ENCODE peak calls at places on chromosomes 11 and 22, in five cellular contexts. N is BJ, Y is lower leg skin, D is heart right ventricle, V is RWPE1. T is an unnamed sample.
A peak's percentile ranks its signal among the peaks of the same experiment; 100 is the strongest.

GRCh38 chr11:91802475-91802874 is 422.1 kb upstream of the FAT3 start:
- DNase-seq in N (no peak), Y (no peak), D (no peak), V (no peak), T (no peak)

GRCh38 chr11:17760102-17761029 is 25.8 kb downstream of the KCNC1 start:
- DNase-seq in N (no peak), Y (no peak), D (peak; percentile 40), V (peak; percentile 31), T (no peak)

GRCh38 chr22:41481131-41481830 is 12.4 kb downstream of the ACO2 start:
- DNase-seq in N (no peak), Y (no peak), D (peak; percentile 51), V (no peak), T (no peak)

GRCh38 chr11:115497303-115497702 is 6.9 kb downstream of the CADM1 start:
- DNase-seq in N (no peak), Y (no peak), D (no peak), V (no peak), T (no peak)

GRCh38 chr11:107669893-107670601 is 41.8 kb downstream of the SLN start:
- DNase-seq in N (no peak), Y (no peak), D (no peak), V (no peak), T (no peak)

GRCh38 chr11:17684550-17684949 is 34.8 kb upstream of the MYOD1 start:
- DNase-seq in N (no peak), Y (no peak), D (no peak), V (no peak), T (no peak)

GRCh38 chr11:1638344-1638743 is 8.8 kb downstream of the KRTAP5-5 start:
- DNase-seq in N (no peak), Y (no peak), D (no peak), V (no peak), T (no peak)

GRCh38 chr11:67366546-67366945 is 6.9 kb downstream of the CLCF1 start:
- DNase-seq in N (no peak), Y (no peak), D (no peak), V (no peak), T (no peak)

GRCh38 chr11:70328556-70328955 is 58.1 kb downstream of the PPFIA1 start:
- DNase-seq in N (no peak), Y (no peak), D (no peak), V (no peak), T (no peak)

GRCh38 chr11:57310091-57310490 is 14.7 kb downstream of the TNKS1BP1 start:
- DNase-seq in N (no peak), Y (no peak), D (no peak), V (no peak), T (no peak)

GRCh38 chr11:130103296-130103814 is 33.7 kb downstream of the APLP2 start:
- DNase-seq in N (peak; percentile 98), Y (no peak), D (no peak), V (peak; percentile 26), T (no peak)

GRCh38 chr22:49371325-49372110 is 456.2 kb downstream of the BRD1 start:
- DNase-seq in N (no peak), Y (peak; percentile 8), D (no peak), V (no peak), T (no peak)

GRCh38 chr11:111886844-111887243 is 7.5 kb downstream of the CFAP68 start:
- DNase-seq in N (no peak), Y (no peak), D (no peak), V (no peak), T (no peak)

GRCh38 chr22:20036119-20036518 is 15.2 kb downstream of the TANGO2 start:
- DNase-seq in N (no peak), Y (no peak), D (no peak), V (no peak), T (no peak)

GRCh38 chr22:36332623-36333331 is 55.0 kb downstream of the MYH9 start:
- DNase-seq in N (no peak), Y (no peak), D (no peak), V (peak; percentile 82), T (no peak)

GRCh38 chr11:12787847-12788246 is 113.6 kb downstream of the TEAD1 start:
- DNase-seq in N (no peak), Y (no peak), D (no peak), V (no peak), T (no peak)

GRCh38 chr11:103396237-103396636 is 287.0 kb downstream of the DYNC2H1 start:
- DNase-seq in N (no peak), Y (no peak), D (no peak), V (no peak), T (no peak)

GRCh38 chr22:16962501-16962900 is 45.5 kb downstream of the GAB4 start:
- DNase-seq in N (no peak), Y (no peak), D (no peak), V (no peak), T (no peak)

GRCh38 chr11:3123316-3123715 is 41.8 kb downstream of the OSBPL5 start:
- DNase-seq in N (no peak), Y (peak; percentile 83), D (peak; percentile 73), V (peak; percentile 30), T (no peak)

GRCh38 chr11:14519692-14520085 is 497 bp downstream of the PSMA1 start:
- DNase-seq in N (no peak), Y (no peak), D (no peak), V (peak; percentile 21), T (no peak)

GRCh38 chr11:37141707-37142106 is 543.7 kb upstream of the RAG2 start:
- DNase-seq in N (no peak), Y (no peak), D (no peak), V (no peak), T (no peak)

GRCh38 chr22:38148252-38148651 is 33.4 kb downstream of the PLA2G6 start:
- DNase-seq in N (peak; percentile 28), Y (no peak), D (no peak), V (peak; percentile 22), T (no peak)

GRCh38 chr11:28743101-28743550 is 634.9 kb downstream of the METTL15 start:
- DNase-seq in N (no peak), Y (no peak), D (no peak), V (no peak), T (no peak)

GRCh38 chr22:37165066-37165465 is 15.3 kb upstream of the IL2RB start:
- DNase-seq in N (no peak), Y (no peak), D (no peak), V (no peak), T (no peak)

GRCh38 chr11:17471501-17471900 is 5.1 kb downstream of the ABCC8 start:
- DNase-seq in N (no peak), Y (no peak), D (no peak), V (no peak), T (no peak)

GRCh38 chr11:32597914-32598313 is 14.3 kb downstream of the EIF3M start:
- DNase-seq in N (no peak), Y (no peak), D (no peak), V (no peak), T (no peak)

GRCh38 chr11:64339754-64340408 is at the start of gene CCDC88B:
- DNase-seq in N (no peak), Y (no peak), D (peak; percentile 47), V (no peak), T (no peak)

GRCh38 chr11:10601722-10602281 is 33.3 kb upstream of the LYVE1 start:
- DNase-seq in N (no peak), Y (peak; percentile 18), D (no peak), V (no peak), T (no peak)

GRCh38 chr11:99170606-99171005 is 149.9 kb downstream of the CNTN5 start:
- DNase-seq in N (no peak), Y (no peak), D (no peak), V (no peak), T (no peak)

GRCh38 chr22:30949934-30950660 is 18.5 kb downstream of the MORC2 start:
- DNase-seq in N (no peak), Y (no peak), D (no peak), V (no peak), T (no peak)
- TF ChIP-seq CTCF in N (no peak), Y (no peak), D (no peak), V (no peak), T (no peak)

DNA sequence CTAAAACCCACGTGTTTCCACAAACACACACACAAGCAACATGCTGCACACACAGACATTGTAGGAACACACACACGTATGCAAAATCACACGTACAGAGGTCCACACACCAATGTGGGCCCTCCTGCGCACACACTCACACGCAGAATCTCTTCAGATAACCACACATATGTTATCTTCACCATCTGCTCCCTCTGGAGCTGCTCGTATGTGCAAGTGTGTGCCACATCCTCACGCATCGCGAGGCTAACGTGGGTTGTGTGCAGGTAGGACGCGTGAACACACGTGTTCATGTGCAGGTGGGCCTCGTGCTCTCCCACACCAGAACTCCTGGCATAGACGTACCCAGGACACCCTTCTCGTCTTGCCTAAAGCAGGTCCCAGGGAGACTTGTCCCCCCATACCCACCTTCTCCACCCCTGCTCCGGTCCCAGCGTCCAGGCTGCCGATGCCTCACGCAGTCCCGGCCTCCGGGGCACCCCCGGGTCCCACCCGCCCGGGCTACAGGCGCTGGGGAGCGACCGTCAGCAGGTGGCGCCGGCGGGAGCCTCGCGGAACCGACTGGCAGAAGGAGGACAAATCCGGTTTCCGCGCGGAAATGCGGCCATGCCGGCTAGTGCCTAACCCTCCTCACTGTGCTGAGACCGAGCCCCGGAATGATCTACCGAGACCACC is 10.3 kb upstream of the IGSF9B start:
- DNase-seq in N (no peak), Y (no peak), D (peak; percentile 56), V (no peak), T (peak; percentile 89)
- TF ChIP-seq CTCF in N (peak; percentile 35), Y (no peak), D (peak; percentile 68), V (no peak), T (peak; percentile 50)

DNA sequence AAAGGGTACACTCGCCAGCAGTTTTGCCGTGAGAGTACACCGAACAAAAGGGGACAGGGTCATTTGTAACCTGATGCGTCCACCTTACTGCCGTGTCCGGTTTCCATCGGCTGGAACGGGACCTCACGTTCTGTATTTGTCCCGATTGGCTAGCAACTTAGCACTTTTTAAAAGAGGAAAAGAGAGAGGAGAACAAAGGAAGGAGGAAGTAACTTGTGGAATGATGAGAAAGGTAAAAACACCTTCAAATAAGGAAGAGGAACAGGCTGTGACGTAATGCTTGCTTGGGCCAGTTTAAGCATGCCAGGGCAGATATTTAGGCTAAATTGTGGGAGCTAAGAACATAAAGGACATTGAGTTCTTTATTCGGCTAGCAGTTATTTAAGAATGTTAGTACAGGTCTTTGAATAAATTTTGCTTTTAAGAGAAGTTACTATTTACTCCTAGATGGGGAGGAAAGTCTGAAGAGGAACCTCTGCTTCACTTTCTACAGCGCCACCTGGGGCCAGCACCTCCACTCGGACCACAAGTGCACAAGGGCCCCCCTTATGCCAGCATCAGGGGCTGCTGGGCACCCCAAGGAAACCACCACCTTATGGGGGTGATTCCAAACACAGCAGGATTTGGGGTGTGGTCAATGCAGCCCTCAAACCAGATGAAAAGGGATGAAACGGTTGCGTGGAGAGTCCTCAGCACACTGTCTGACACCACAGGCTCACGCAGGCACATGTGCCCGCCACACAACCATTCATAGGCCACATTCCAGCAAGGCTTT is 5.8 kb downstream of the ARSA start:
- DNase-seq in N (no peak), Y (no peak), D (no peak), V (no peak), T (no peak)
- TF ChIP-seq CTCF in N (peak; percentile 25), Y (no peak), D (peak; percentile 19), V (peak; percentile 43), T (no peak)

DNA sequence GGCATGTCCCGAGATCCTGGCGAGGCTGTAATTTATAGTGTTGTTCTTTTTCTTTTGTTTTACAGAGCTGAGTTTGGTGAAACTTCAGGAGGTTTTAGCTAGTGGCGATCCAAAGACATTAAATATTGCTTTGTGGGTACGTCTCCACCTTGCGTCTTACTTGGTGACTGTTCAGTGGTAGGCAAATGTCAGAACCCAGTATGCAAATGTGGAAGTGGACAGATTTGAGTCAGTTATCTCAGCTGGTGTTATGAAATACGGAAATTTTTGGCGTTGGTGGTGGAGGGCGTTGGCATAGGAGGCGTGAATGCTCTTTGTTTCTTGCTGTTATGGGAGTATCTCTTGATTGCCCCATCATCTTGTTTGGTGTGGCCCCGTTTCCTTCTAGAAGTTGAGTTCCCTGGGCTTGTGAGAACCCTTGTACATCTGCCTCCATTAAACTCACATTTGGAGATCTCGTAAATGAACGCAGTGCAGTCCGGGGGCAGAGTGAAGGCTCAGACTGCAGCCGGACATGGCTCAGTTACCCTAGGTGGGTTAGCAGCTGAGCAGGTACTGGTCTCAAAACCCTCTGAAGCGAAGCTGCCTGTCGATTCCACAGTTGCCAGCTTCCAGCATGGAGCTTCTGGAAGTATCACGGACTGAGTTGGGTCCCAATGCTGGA is 39.9 kb downstream of the PTPRJ start:
- DNase-seq in N (no peak), Y (peak; percentile 51), D (no peak), V (no peak), T (no peak)
- TF ChIP-seq CTCF in N (no peak), Y (no peak), D (peak; percentile 22), V (no peak), T (no peak)